ENCODE peak calls at places on chromosomes 12 and 14, in five cellular contexts. One of them, this sample, is unnamed.

GRCh38 chr14:103084021-103084919 is at the start of gene LBHD2:
- DNase-seq in heart left ventricle: no peak
- DNase-seq in lower lobe of right lung: peak; percentile 45
- DNase-seq in CD4-positive, CD25-positive, alpha-beta regulatory T cell: no peak
- DNase-seq in spleen: peak; percentile 69
- DNase-seq in this sample: no peak

GRCh38 chr12:132003846-132004245 is 54.1 kb downstream of the EP400 start:
- DNase-seq in lower lobe of right lung: no peak
- DNase-seq in heart left ventricle: no peak
- DNase-seq in spleen: no peak
- DNase-seq in CD4-positive, CD25-positive, alpha-beta regulatory T cell: no peak
- DNase-seq in this sample: no peak

GRCh38 chr12:16266085-16266484 is 11.4 kb downstream of the SLC15A5 start:
- DNase-seq in spleen: no peak
- DNase-seq in lower lobe of right lung: no peak
- DNase-seq in CD4-positive, CD25-positive, alpha-beta regulatory T cell: no peak
- DNase-seq in heart left ventricle: no peak
- DNase-seq in this sample: no peak

GRCh38 chr14:52553002-52553670 is 500 bp downstream of the GPR137C start:
- DNase-seq in CD4-positive, CD25-positive, alpha-beta regulatory T cell: peak; percentile 58
- DNase-seq in spleen: peak; percentile 93
- DNase-seq in lower lobe of right lung: peak; percentile 66
- DNase-seq in heart left ventricle: peak; percentile 39
- DNase-seq in this sample: no peak

GRCh38 chr14:92949496-92950192 is 26.7 kb downstream of the CHGA start:
- DNase-seq in CD4-positive, CD25-positive, alpha-beta regulatory T cell: no peak
- DNase-seq in lower lobe of right lung: no peak
- DNase-seq in heart left ventricle: no peak
- DNase-seq in spleen: no peak
- DNase-seq in this sample: no peak

GRCh38 chr14:56870336-56870735 is 60.1 kb upstream of the OTX2 start:
- DNase-seq in heart left ventricle: no peak
- DNase-seq in spleen: no peak
- DNase-seq in CD4-positive, CD25-positive, alpha-beta regulatory T cell: no peak
- DNase-seq in lower lobe of right lung: no peak
- DNase-seq in this sample: no peak

GRCh38 chr12:103495783-103496456 is at the start of gene C12orf42:
- DNase-seq in lower lobe of right lung: peak; percentile 43
- DNase-seq in heart left ventricle: no peak
- DNase-seq in spleen: no peak
- DNase-seq in CD4-positive, CD25-positive, alpha-beta regulatory T cell: peak; percentile 50
- DNase-seq in this sample: no peak

GRCh38 chr14:90871605-90872233 is 55.5 kb upstream of the TTC7B start:
- DNase-seq in CD4-positive, CD25-positive, alpha-beta regulatory T cell: no peak
- DNase-seq in spleen: no peak
- DNase-seq in lower lobe of right lung: no peak
- DNase-seq in heart left ventricle: no peak
- DNase-seq in this sample: no peak

GRCh38 chr14:59133709-59134108 is 54.8 kb upstream of the DAAM1 start:
- DNase-seq in heart left ventricle: no peak
- DNase-seq in CD4-positive, CD25-positive, alpha-beta regulatory T cell: no peak
- DNase-seq in lower lobe of right lung: no peak
- DNase-seq in spleen: no peak
- DNase-seq in this sample: no peak

GRCh38 chr12:93571854-93572711 is at the start of gene SOCS2:
- DNase-seq in lower lobe of right lung: peak; percentile 55
- DNase-seq in heart left ventricle: peak; percentile 59
- DNase-seq in spleen: peak; percentile 83
- DNase-seq in CD4-positive, CD25-positive, alpha-beta regulatory T cell: no peak
- DNase-seq in this sample: peak; percentile 27

GRCh38 chr12:63325757-63326156 is 174.8 kb upstream of the AVPR1A start:
- DNase-seq in lower lobe of right lung: no peak
- DNase-seq in heart left ventricle: no peak
- DNase-seq in spleen: no peak
- DNase-seq in CD4-positive, CD25-positive, alpha-beta regulatory T cell: no peak
- DNase-seq in this sample: no peak

GRCh38 chr14:97196336-97196735 is 399.2 kb downstream of the VRK1 start:
- DNase-seq in heart left ventricle: no peak
- DNase-seq in lower lobe of right lung: no peak
- DNase-seq in CD4-positive, CD25-positive, alpha-beta regulatory T cell: no peak
- DNase-seq in spleen: no peak
- DNase-seq in this sample: no peak

GRCh38 chr12:106085213-106085612 is 53.5 kb downstream of the NUAK1 start:
- DNase-seq in CD4-positive, CD25-positive, alpha-beta regulatory T cell: no peak
- DNase-seq in heart left ventricle: no peak
- DNase-seq in lower lobe of right lung: no peak
- DNase-seq in spleen: no peak
- DNase-seq in this sample: no peak

GRCh38 chr12:3469711-3470110 is 21.3 kb upstream of the PRMT8 start:
- DNase-seq in heart left ventricle: no peak
- DNase-seq in spleen: no peak
- DNase-seq in CD4-positive, CD25-positive, alpha-beta regulatory T cell: no peak
- DNase-seq in lower lobe of right lung: no peak
- DNase-seq in this sample: no peak

GRCh38 chr14:24734917-24735500 is 101.0 kb upstream of the GZMB start:
- DNase-seq in spleen: no peak
- DNase-seq in lower lobe of right lung: no peak
- DNase-seq in heart left ventricle: no peak
- DNase-seq in CD4-positive, CD25-positive, alpha-beta regulatory T cell: peak; percentile 56
- DNase-seq in this sample: no peak

GRCh38 chr14:78975734-78976133 is 805.6 kb downstream of the NRXN3 start:
- DNase-seq in CD4-positive, CD25-positive, alpha-beta regulatory T cell: no peak
- DNase-seq in heart left ventricle: no peak
- DNase-seq in lower lobe of right lung: no peak
- DNase-seq in spleen: no peak
- DNase-seq in this sample: no peak

GRCh38 chr12:119802472-119802871 is 74.6 kb downstream of the CIT start:
- DNase-seq in spleen: no peak
- DNase-seq in heart left ventricle: peak; percentile 46
- DNase-seq in lower lobe of right lung: no peak
- DNase-seq in CD4-positive, CD25-positive, alpha-beta regulatory T cell: no peak
- DNase-seq in this sample: no peak

GRCh38 chr14:22898302-22898894 is 15.4 kb downstream of the REM2 start:
- DNase-seq in lower lobe of right lung: no peak
- DNase-seq in CD4-positive, CD25-positive, alpha-beta regulatory T cell: no peak
- DNase-seq in heart left ventricle: no peak
- DNase-seq in spleen: no peak
- DNase-seq in this sample: no peak

GRCh38 chr12:105748806-105749600 is 389.8 kb downstream of the NUAK1 start:
- DNase-seq in spleen: no peak
- DNase-seq in heart left ventricle: peak; percentile 63
- DNase-seq in lower lobe of right lung: no peak
- DNase-seq in CD4-positive, CD25-positive, alpha-beta regulatory T cell: no peak
- DNase-seq in this sample: no peak

GRCh38 chr14:89270439-89271227 is 146.4 kb downstream of the FOXN3 start:
- DNase-seq in heart left ventricle: no peak
- DNase-seq in CD4-positive, CD25-positive, alpha-beta regulatory T cell: peak; percentile 6
- DNase-seq in spleen: no peak
- DNase-seq in lower lobe of right lung: peak; percentile 67
- DNase-seq in this sample: no peak

DNA sequence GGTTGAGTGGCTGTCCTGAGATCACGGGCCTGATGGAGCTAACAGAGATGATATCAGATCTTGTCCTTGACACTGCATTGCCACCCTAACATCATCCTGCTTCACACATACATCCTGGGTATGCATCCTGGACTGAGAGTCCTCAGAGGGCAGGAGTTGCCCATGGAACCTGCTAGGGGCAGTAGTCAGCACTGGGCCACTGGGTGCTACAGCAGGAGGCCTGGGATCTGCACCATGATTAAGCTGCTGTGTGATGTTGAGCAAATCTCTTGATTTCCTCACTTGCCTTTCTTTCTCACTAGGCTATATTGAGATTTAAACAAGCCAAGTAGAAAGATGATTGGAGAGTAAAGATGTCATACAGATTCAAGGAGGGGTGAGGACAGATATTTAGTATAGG is 22.1 kb upstream of the EIF4B start:
- DNase-seq in CD4-positive, CD25-positive, alpha-beta regulatory T cell: no peak
- DNase-seq in lower lobe of right lung: no peak
- DNase-seq in spleen: no peak
- DNase-seq in heart left ventricle: no peak
- DNase-seq in this sample: no peak
- H3K27ac ChIP-seq in CD4-positive, CD25-positive, alpha-beta regulatory T cell: no peak overlapping the region
- H3K27ac ChIP-seq in lower lobe of right lung: no peak overlapping the region
- H3K27ac ChIP-seq in spleen: no peak overlapping the region
- H3K27ac ChIP-seq in heart left ventricle: no peak overlapping the region
- H3K27ac ChIP-seq in this sample: no peak overlapping the region

DNA sequence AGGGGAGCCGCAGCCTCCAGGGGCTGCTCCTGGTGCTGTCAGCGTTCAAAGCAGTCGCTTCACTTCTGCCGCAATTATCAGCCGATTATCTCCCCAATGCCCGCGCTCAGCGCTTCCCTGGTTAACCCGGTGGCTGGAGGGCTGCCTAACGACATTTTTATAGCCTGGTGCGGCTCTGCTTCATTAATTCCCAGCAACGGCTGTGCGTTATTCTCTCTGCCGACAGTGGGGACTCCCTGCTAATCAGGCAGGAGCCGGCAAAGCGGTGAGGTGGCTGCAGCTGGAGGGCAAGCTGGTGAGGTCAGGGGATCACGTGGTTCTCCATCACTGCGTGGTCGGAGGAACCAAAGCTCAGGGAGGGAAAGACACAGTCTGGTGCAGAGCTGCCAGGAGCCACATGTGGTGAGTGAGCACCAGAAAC is 62.9 kb downstream of the GLRX5 start:
- DNase-seq in heart left ventricle: peak; percentile 31
- DNase-seq in lower lobe of right lung: no peak
- DNase-seq in spleen: no peak
- DNase-seq in CD4-positive, CD25-positive, alpha-beta regulatory T cell: no peak
- DNase-seq in this sample: no peak
- H3K4me3 ChIP-seq in heart left ventricle: no peak overlapping the region
- H3K4me3 ChIP-seq in lower lobe of right lung: no peak overlapping the region
- H3K4me3 ChIP-seq in spleen: no peak overlapping the region
- H3K4me3 ChIP-seq in CD4-positive, CD25-positive, alpha-beta regulatory T cell: no peak overlapping the region
- H3K4me3 ChIP-seq in this sample: no peak overlapping the region

GRCh38 chr14:105858676-105859025 is 332.3 kb downstream of the TMEM121 start:
- DNase-seq in CD4-positive, CD25-positive, alpha-beta regulatory T cell: peak; percentile 54
- DNase-seq in lower lobe of right lung: peak; percentile 34
- DNase-seq in spleen: no peak
- DNase-seq in heart left ventricle: no peak
- DNase-seq in this sample: no peak

GRCh38 chr14:105857816-105858675 is 331.7 kb downstream of the TMEM121 start:
- DNase-seq in CD4-positive, CD25-positive, alpha-beta regulatory T cell: peak; percentile 81
- DNase-seq in lower lobe of right lung: peak; percentile 46
- DNase-seq in heart left ventricle: no peak
- DNase-seq in spleen: peak; percentile 87
- DNase-seq in this sample: no peak

GRCh38 chr14:105856676-105857222 is 330.4 kb downstream of the TMEM121 start:
- DNase-seq in spleen: no peak
- DNase-seq in lower lobe of right lung: no peak
- DNase-seq in heart left ventricle: no peak
- DNase-seq in CD4-positive, CD25-positive, alpha-beta regulatory T cell: no peak
- DNase-seq in this sample: peak; percentile 0

GRCh38 chr14:105855893-105856675 is 329.7 kb downstream of the TMEM121 start:
- DNase-seq in heart left ventricle: no peak
- DNase-seq in lower lobe of right lung: no peak
- DNase-seq in CD4-positive, CD25-positive, alpha-beta regulatory T cell: no peak
- DNase-seq in spleen: peak; percentile 80
- DNase-seq in this sample: no peak

GRCh38 chr14:105857223-105857815 is 330.9 kb downstream of the TMEM121 start:
- DNase-seq in spleen: peak; percentile 82
- DNase-seq in heart left ventricle: peak; percentile 20
- DNase-seq in lower lobe of right lung: peak; percentile 41
- DNase-seq in CD4-positive, CD25-positive, alpha-beta regulatory T cell: peak; percentile 79
- DNase-seq in this sample: peak; percentile 40
- H3K9me3 ChIP-seq in spleen: no peaks in the 10 kb centered on the region
- H3K9me3 ChIP-seq in heart left ventricle: no peaks in the 10 kb centered on the region
- H3K9me3 ChIP-seq in lower lobe of right lung: no peaks in the 10 kb centered on the region
- H3K9me3 ChIP-seq in CD4-positive, CD25-positive, alpha-beta regulatory T cell: no peaks in the 10 kb centered on the region
- H3K9me3 ChIP-seq in this sample: no peaks in the 10 kb centered on the region

DNA sequence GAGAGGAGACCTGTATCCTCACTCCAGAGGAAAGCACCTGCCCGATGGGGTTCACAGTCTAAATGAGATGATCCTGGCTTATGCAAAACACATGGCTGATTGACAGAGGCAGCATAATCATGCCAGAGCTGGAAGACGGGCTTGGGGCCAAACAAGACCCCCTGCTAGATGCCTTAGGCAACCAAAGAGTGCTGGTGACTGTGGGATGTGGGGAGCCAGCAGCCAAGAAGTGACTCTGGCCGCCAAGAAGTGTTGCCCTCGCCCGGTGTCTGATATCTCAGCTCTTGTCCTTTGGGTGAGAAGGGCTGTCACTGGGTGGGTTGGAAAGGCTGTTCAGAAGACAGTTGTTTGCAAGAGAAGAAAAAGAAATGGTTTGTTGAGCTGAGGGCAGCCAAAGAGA is 56.7 kb downstream of the PLEKHG3 start:
- DNase-seq in spleen: peak; percentile 54
- DNase-seq in lower lobe of right lung: peak; percentile 16
- DNase-seq in heart left ventricle: no peak
- DNase-seq in CD4-positive, CD25-positive, alpha-beta regulatory T cell: no peak
- DNase-seq in this sample: no peak
- H3K27ac ChIP-seq in spleen: peak overlapping the region; percentile 65
- H3K27ac ChIP-seq in lower lobe of right lung: no peak overlapping the region
- H3K27ac ChIP-seq in heart left ventricle: peak overlapping the region; percentile 85
- H3K27ac ChIP-seq in CD4-positive, CD25-positive, alpha-beta regulatory T cell: no peak overlapping the region
- H3K27ac ChIP-seq in this sample: no peak overlapping the region

GRCh38 chr14:33134975-33135374 is 196.3 kb downstream of the NPAS3 start:
- DNase-seq in lower lobe of right lung: no peak
- DNase-seq in heart left ventricle: no peak
- DNase-seq in spleen: no peak
- DNase-seq in CD4-positive, CD25-positive, alpha-beta regulatory T cell: no peak
- DNase-seq in this sample: no peak
- H3K4me3 ChIP-seq in lower lobe of right lung: no peak overlapping the region
- H3K4me3 ChIP-seq in heart left ventricle: no peak overlapping the region
- H3K4me3 ChIP-seq in spleen: no peak overlapping the region
- H3K4me3 ChIP-seq in CD4-positive, CD25-positive, alpha-beta regulatory T cell: no peak overlapping the region
- H3K4me3 ChIP-seq in this sample: no peak overlapping the region